ENCODE peak calls at places on chromosomes 6 and 20, in seven cellular contexts. One of them, this sample, is unnamed.

GRCh38 chr6:31578461-31579118 is 3.2 kb downstream of the TNF start:
- DNase-seq in HepG2: no peak
- DNase-seq in H1: peak; percentile 61
- DNase-seq in SK-N-SH: no peak
- DNase-seq in GM12878: no peak
- DNase-seq in HCT116: no peak
- DNase-seq in K562: no peak
- DNase-seq in this sample: no peak

GRCh38 chr6:33570806-33571636 is 9.1 kb downstream of the BAK1 start:
- DNase-seq in HepG2: peak; percentile 53
- DNase-seq in H1: no peak
- DNase-seq in SK-N-SH: peak; percentile 93
- DNase-seq in GM12878: peak; percentile 96
- DNase-seq in HCT116: peak; percentile 31
- DNase-seq in K562: peak; percentile 93
- DNase-seq in this sample: peak; percentile 86

GRCh38 chr20:46939031-46939430 is 44.4 kb downstream of the EYA2 start:
- DNase-seq in HepG2: peak; percentile 32
- DNase-seq in H1: no peak
- DNase-seq in SK-N-SH: peak; percentile 50
- DNase-seq in GM12878: no peak
- DNase-seq in HCT116: peak; percentile 55
- DNase-seq in K562: peak; percentile 48
- DNase-seq in this sample: no peak

GRCh38 chr6:20696676-20697075 is 162.4 kb downstream of the CDKAL1 start:
- DNase-seq in HepG2: no peak
- DNase-seq in H1: no peak
- DNase-seq in SK-N-SH: no peak
- DNase-seq in GM12878: no peak
- DNase-seq in HCT116: no peak
- DNase-seq in K562: no peak
- DNase-seq in this sample: no peak

GRCh38 chr6:170445487-170445886 is 107.6 kb downstream of the PSMB1 start:
- DNase-seq in HepG2: no peak
- DNase-seq in H1: no peak
- DNase-seq in SK-N-SH: no peak
- DNase-seq in GM12878: no peak
- DNase-seq in HCT116: no peak
- DNase-seq in K562: no peak
- DNase-seq in this sample: no peak

GRCh38 chr6:130018830-130019795 is 732 bp downstream of the L3MBTL3 start:
- DNase-seq in HepG2: no peak
- DNase-seq in H1: no peak
- DNase-seq in SK-N-SH: peak; percentile 58
- DNase-seq in GM12878: no peak
- DNase-seq in HCT116: no peak
- DNase-seq in K562: peak; percentile 47
- DNase-seq in this sample: peak; percentile 12

GRCh38 chr6:2970034-2970685 is 1.2 kb downstream of the SERPINB6 start:
- DNase-seq in HepG2: no peak
- DNase-seq in H1: no peak
- DNase-seq in SK-N-SH: peak; percentile 48
- DNase-seq in GM12878: no peak
- DNase-seq in HCT116: no peak
- DNase-seq in K562: peak; percentile 84
- DNase-seq in this sample: no peak

GRCh38 chr6:144543006-144543871 is 258.1 kb downstream of the UTRN start:
- DNase-seq in HepG2: no peak
- DNase-seq in H1: no peak
- DNase-seq in SK-N-SH: no peak
- DNase-seq in GM12878: no peak
- DNase-seq in HCT116: peak; percentile 32
- DNase-seq in K562: peak; percentile 92
- DNase-seq in this sample: peak; percentile 4

GRCh38 chr6:21080221-21080620 is 513.3 kb upstream of the SOX4 start:
- DNase-seq in HepG2: no peak
- DNase-seq in H1: no peak
- DNase-seq in SK-N-SH: no peak
- DNase-seq in GM12878: no peak
- DNase-seq in HCT116: no peak
- DNase-seq in K562: no peak
- DNase-seq in this sample: no peak

GRCh38 chr20:38373231-38373867 is 27.1 kb downstream of the LBP start:
- DNase-seq in HepG2: no peak
- DNase-seq in H1: no peak
- DNase-seq in SK-N-SH: no peak
- DNase-seq in GM12878: no peak
- DNase-seq in HCT116: no peak
- DNase-seq in K562: peak; percentile 50
- DNase-seq in this sample: no peak

GRCh38 chr6:169487579-169488205 is 214.1 kb downstream of the WDR27 start:
- DNase-seq in HepG2: no peak
- DNase-seq in H1: no peak
- DNase-seq in SK-N-SH: no peak
- DNase-seq in GM12878: no peak
- DNase-seq in HCT116: no peak
- DNase-seq in K562: no peak
- DNase-seq in this sample: no peak

GRCh38 chr20:52104546-52105044 is 87.0 kb downstream of the ZFP64 start:
- DNase-seq in HepG2: no peak
- DNase-seq in H1: peak; percentile 25
- DNase-seq in SK-N-SH: peak; percentile 46
- DNase-seq in GM12878: no peak
- DNase-seq in HCT116: no peak
- DNase-seq in K562: no peak
- DNase-seq in this sample: no peak

GRCh38 chr6:69339163-69339550 is 457.7 kb downstream of the LMBRD1 start:
- DNase-seq in HepG2: no peak
- DNase-seq in H1: no peak
- DNase-seq in SK-N-SH: no peak
- DNase-seq in GM12878: no peak
- DNase-seq in HCT116: no peak
- DNase-seq in K562: no peak
- DNase-seq in this sample: no peak

GRCh38 chr20:48704761-48705160 is 123.0 kb downstream of the PREX1 start:
- DNase-seq in HepG2: no peak
- DNase-seq in H1: no peak
- DNase-seq in SK-N-SH: no peak
- DNase-seq in GM12878: no peak
- DNase-seq in HCT116: no peak
- DNase-seq in K562: no peak
- DNase-seq in this sample: no peak

GRCh38 chr6:2563635-2564034 is 187.1 kb downstream of the MYLK4 start:
- DNase-seq in HepG2: peak; percentile 34
- DNase-seq in H1: no peak
- DNase-seq in SK-N-SH: no peak
- DNase-seq in GM12878: peak; percentile 30
- DNase-seq in HCT116: no peak
- DNase-seq in K562: no peak
- DNase-seq in this sample: no peak

GRCh38 chr6:1696495-1696850 is 86.8 kb downstream of the FOXC1 start:
- DNase-seq in HepG2: no peak
- DNase-seq in H1: no peak
- DNase-seq in SK-N-SH: no peak
- DNase-seq in GM12878: no peak
- DNase-seq in HCT116: no peak
- DNase-seq in K562: no peak
- DNase-seq in this sample: no peak

GRCh38 chr20:11569163-11569562 is 348.5 kb upstream of the BTBD3 start:
- DNase-seq in HepG2: no peak
- DNase-seq in H1: peak; percentile 39
- DNase-seq in SK-N-SH: no peak
- DNase-seq in GM12878: no peak
- DNase-seq in HCT116: no peak
- DNase-seq in K562: no peak
- DNase-seq in this sample: no peak

DNA sequence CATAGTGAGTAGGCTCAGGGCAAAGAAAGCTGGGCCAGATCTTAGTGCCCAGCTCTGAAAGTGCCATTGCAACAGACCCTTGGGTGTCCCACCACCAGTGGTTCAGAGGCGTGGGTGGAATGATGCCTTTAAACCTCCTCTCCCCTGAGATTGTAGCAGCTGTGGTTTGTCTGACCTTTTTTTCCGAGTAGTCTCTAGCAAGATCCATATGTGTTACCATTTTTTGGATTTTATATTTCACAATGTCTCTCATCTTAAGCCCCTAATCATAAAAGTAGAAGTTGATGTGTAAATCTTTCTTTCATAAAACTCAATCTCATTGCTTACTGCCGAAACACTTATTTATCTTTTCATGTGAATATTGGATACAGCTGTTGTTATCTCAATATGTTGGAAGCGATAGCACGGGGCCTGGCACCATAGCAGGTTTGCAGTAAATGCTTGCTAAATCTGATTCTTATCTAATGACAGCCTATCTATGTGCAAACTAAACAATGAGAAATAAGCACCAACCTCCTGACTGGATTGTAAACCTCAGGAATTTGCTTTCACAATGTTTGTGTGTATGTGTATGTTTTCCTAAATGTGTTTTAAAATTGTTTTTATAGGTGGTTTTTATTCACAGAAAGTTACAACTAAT is 14.1 kb downstream of the SMPDL3A start:
- DNase-seq in HepG2: no peak
- DNase-seq in H1: no peak
- DNase-seq in SK-N-SH: no peak
- DNase-seq in GM12878: no peak
- DNase-seq in HCT116: no peak
- DNase-seq in K562: no peak
- DNase-seq in this sample: no peak
- TF ChIP-seq JUND in HepG2: no peak
- TF ChIP-seq JUND in H1: no peak
- TF ChIP-seq JUND in SK-N-SH: no peak
- TF ChIP-seq JUND in GM12878: no peak
- TF ChIP-seq JUND in HCT116: no peak
- TF ChIP-seq JUND in K562: no peak
- TF ChIP-seq JUND in this sample: no peak

GRCh38 chr6:100171533-100172321 is 177.7 kb upstream of the MCHR2 start:
- DNase-seq in HepG2: no peak
- DNase-seq in H1: no peak
- DNase-seq in SK-N-SH: no peak
- DNase-seq in GM12878: peak; percentile 60
- DNase-seq in HCT116: no peak
- DNase-seq in K562: no peak
- DNase-seq in this sample: no peak

GRCh38 chr6:100166991-100167390 is 173.0 kb upstream of the MCHR2 start:
- DNase-seq in HepG2: no peak
- DNase-seq in H1: no peak
- DNase-seq in SK-N-SH: no peak
- DNase-seq in GM12878: no peak
- DNase-seq in HCT116: no peak
- DNase-seq in K562: no peak
- DNase-seq in this sample: no peak

GRCh38 chr6:100165442-100165841 is 171.4 kb upstream of the MCHR2 start:
- DNase-seq in HepG2: no peak
- DNase-seq in H1: no peak
- DNase-seq in SK-N-SH: no peak
- DNase-seq in GM12878: no peak
- DNase-seq in HCT116: no peak
- DNase-seq in K562: no peak
- DNase-seq in this sample: no peak

GRCh38 chr6:100163035-100163434 is 169.0 kb upstream of the MCHR2 start:
- DNase-seq in HepG2: no peak
- DNase-seq in H1: no peak
- DNase-seq in SK-N-SH: no peak
- DNase-seq in GM12878: no peak
- DNase-seq in HCT116: no peak
- DNase-seq in K562: no peak
- DNase-seq in this sample: no peak

DNA sequence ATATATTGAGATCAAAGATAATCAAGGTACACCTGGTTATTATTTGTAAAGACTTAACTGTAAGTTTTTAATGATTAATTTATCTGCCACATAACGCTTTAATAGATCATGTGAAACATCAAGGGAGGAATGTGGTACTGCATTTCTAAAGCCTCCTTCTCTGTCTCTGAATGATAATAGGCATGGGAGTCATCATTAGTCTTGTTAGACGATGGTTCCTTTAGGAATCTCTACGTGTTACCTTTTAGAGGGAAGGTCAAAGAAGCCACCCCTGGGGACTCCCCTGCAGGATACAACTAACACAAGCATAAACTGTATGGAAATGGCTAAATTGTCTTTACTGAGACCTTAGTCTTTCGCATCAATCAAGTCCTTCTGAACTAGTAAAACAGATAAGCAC is 173.6 kb upstream of the MCHR2 start:
- DNase-seq in HepG2: no peak
- DNase-seq in H1: no peak
- DNase-seq in SK-N-SH: no peak
- DNase-seq in GM12878: no peak
- DNase-seq in HCT116: no peak
- DNase-seq in K562: no peak
- DNase-seq in this sample: no peak
- TF ChIP-seq JUND in HepG2: no peak
- TF ChIP-seq JUND in H1: no peak
- TF ChIP-seq JUND in SK-N-SH: no peak
- TF ChIP-seq JUND in GM12878: no peak
- TF ChIP-seq JUND in HCT116: no peak
- TF ChIP-seq JUND in K562: no peak
- TF ChIP-seq JUND in this sample: no peak

GRCh38 chr6:47669684-47670515 is 28.5 kb upstream of the ADGRF4 start:
- DNase-seq in HepG2: no peak
- DNase-seq in H1: no peak
- DNase-seq in SK-N-SH: no peak
- DNase-seq in GM12878: no peak
- DNase-seq in HCT116: no peak
- DNase-seq in K562: no peak
- DNase-seq in this sample: peak; percentile 39
- TF ChIP-seq JUND in HepG2: no peak
- TF ChIP-seq JUND in H1: no peak
- TF ChIP-seq JUND in SK-N-SH: no peak
- TF ChIP-seq JUND in GM12878: no peak
- TF ChIP-seq JUND in HCT116: no peak
- TF ChIP-seq JUND in K562: no peak
- TF ChIP-seq JUND in this sample: no peak

GRCh38 chr6:131694832-131695426 is 6.3 kb downstream of the OR2A4 start:
- DNase-seq in HepG2: peak; percentile 77
- DNase-seq in H1: peak; percentile 38
- DNase-seq in SK-N-SH: peak; percentile 60
- DNase-seq in GM12878: no peak
- DNase-seq in HCT116: peak; percentile 47
- DNase-seq in K562: peak; percentile 72
- DNase-seq in this sample: peak; percentile 42
- TF ChIP-seq JUND in HepG2: no peak
- TF ChIP-seq JUND in H1: no peak
- TF ChIP-seq JUND in SK-N-SH: no peak
- TF ChIP-seq JUND in GM12878: no peak
- TF ChIP-seq JUND in HCT116: no peak
- TF ChIP-seq JUND in K562: no peak
- TF ChIP-seq JUND in this sample: no peak

GRCh38 chr20:57941572-57942381 is 232.0 kb upstream of the PMEPA1 start:
- DNase-seq in HepG2: no peak
- DNase-seq in H1: no peak
- DNase-seq in SK-N-SH: peak; percentile 59
- DNase-seq in GM12878: no peak
- DNase-seq in HCT116: no peak
- DNase-seq in K562: no peak
- DNase-seq in this sample: no peak
- TF ChIP-seq JUND in HepG2: no peak
- TF ChIP-seq JUND in H1: no peak
- TF ChIP-seq JUND in SK-N-SH: no peak
- TF ChIP-seq JUND in GM12878: no peak
- TF ChIP-seq JUND in HCT116: no peak
- TF ChIP-seq JUND in K562: no peak
- TF ChIP-seq JUND in this sample: no peak

This sample was measured in T47D.